ENCODE peak calls at places on chromosomes 4 and X, in eight cellular contexts. B, Z, L, R, S, G, K and Q are unnamed samples. For H3K4me1, the result is how much of the 10 kb centered on the place peaks cover.

GRCh38 chr4:101345271-101345595 is 2.1 kb downstream of the PPP3CA start:
- DNase-seq in L (no peak), B (no peak), G (no peak), K (no peak), R (no peak), S (peak), Z (peak), Q (no peak)

GRCh38 chrX:74453178-74453577 is 31.9 kb downstream of the SLC16A2 start:
- DNase-seq in K (no peak), S (no peak), Z (no peak), G (no peak), R (no peak), B (no peak), L (no peak), Q (no peak)

GRCh38 chr4:2352171-2352570 is 66.3 kb downstream of the ZFYVE28 start:
- DNase-seq in L (no peak), K (no peak), R (no peak), B (no peak), Z (no peak), S (no peak), G (no peak), Q (peak)

GRCh38 chr4:116796022-116796421 is 289.4 kb downstream of the TRAM1L1 start:
- DNase-seq in Z (no peak), L (no peak), S (no peak), R (no peak), B (no peak), G (no peak), K (no peak), Q (peak)

GRCh38 chrX:151889451-151889850 is 23.2 kb upstream of the MAGEA4 start:
- DNase-seq in B (no peak), K (no peak), G (no peak), S (no peak), R (no peak), L (no peak), Z (no peak), Q (no peak)

GRCh38 chr4:39166177-39166576 is 16.2 kb upstream of the WDR19 start:
- DNase-seq in Z (no peak), S (no peak), R (no peak), K (no peak), L (no peak), B (no peak), G (no peak), Q (no peak)

GRCh38 chrX:16123222-16123786 is at the start of gene GRPR:
- DNase-seq in B (peak), R (peak), K (peak), L (peak), S (peak), G (peak), Z (peak), Q (peak)

GRCh38 chrX:39298821-39299220 is 497.6 kb downstream of the MID1IP1 start:
- DNase-seq in L (no peak), S (no peak), R (no peak), G (no peak), B (no peak), K (no peak), Z (no peak), Q (no peak)

GRCh38 chrX:119427024-119427794 is 28.1 kb downstream of the SLC25A43 start:
- DNase-seq in S (no peak), K (peak), L (peak), B (peak), R (peak), Z (peak), G (no peak), Q (no peak)

GRCh38 chrX:40772290-40772689 is 36.9 kb upstream of the MED14 start:
- DNase-seq in R (no peak), G (no peak), S (no peak), B (no peak), Z (peak), L (peak), K (peak), Q (no peak)

GRCh38 chrX:10769165-10769564 is 148.8 kb upstream of the MID1 start:
- DNase-seq in G (peak), R (peak), S (peak), Z (peak), L (peak), B (peak), K (peak), Q (no peak)

GRCh38 chrX:152637649-152638442 is at the start of gene GABRQ:
- DNase-seq in K (peak), G (peak), B (peak), R (peak), L (peak), S (peak), Z (no peak), Q (peak)

GRCh38 chr4:8198206-8198905 is 734 bp upstream of the SH3TC1 start:
- DNase-seq in G (no peak), Z (no peak), S (no peak), L (no peak), B (no peak), R (no peak), K (no peak), Q (no peak)

GRCh38 chr4:151314509-151314908 is 10.9 kb downstream of the SH3D19 start:
- DNase-seq in K (no peak), S (no peak), Z (no peak), B (no peak), G (no peak), R (no peak), L (no peak), Q (no peak)

GRCh38 chr4:26873391-26874026 is 12.9 kb downstream of the STIM2 start:
- DNase-seq in S (no peak), L (no peak), Z (no peak), B (no peak), K (no peak), R (no peak), G (no peak), Q (no peak)

GRCh38 chr4:166091914-166092510 is 219.0 kb downstream of the TLL1 start:
- DNase-seq in B (peak), K (peak), R (peak), Z (peak), L (peak), G (peak), S (peak), Q (no peak)

GRCh38 chr4:103496800-103497199 is 223.0 kb downstream of the TACR3 start:
- DNase-seq in B (no peak), R (no peak), K (no peak), G (no peak), S (no peak), Z (no peak), L (no peak), Q (no peak)

GRCh38 chr4:21554036-21554435 is 394.5 kb downstream of the KCNIP4 start:
- DNase-seq in Z (no peak), L (no peak), R (no peak), B (no peak), G (no peak), S (no peak), K (no peak), Q (no peak)

GRCh38 chr4:76581276-76581675 is 146.2 kb downstream of the SHROOM3 start:
- DNase-seq in Z (no peak), B (no peak), G (no peak), K (no peak), R (no peak), S (peak), L (no peak), Q (no peak)

GRCh38 chr4:3285558-3286334 is 7.1 kb upstream of the RGS12 start:
- DNase-seq in Z (peak), L (peak), S (peak), G (no peak), K (peak), B (no peak), R (no peak), Q (no peak)

GRCh38 chr4:118398226-118399090 is 45.7 kb upstream of the PRSS12 start:
- DNase-seq in R (no peak), G (no peak), S (no peak), B (peak), K (no peak), Z (no peak), L (no peak), Q (no peak)

GRCh38 chr4:40662962-40663604 is 33.4 kb upstream of the RBM47 start:
- DNase-seq in G (no peak), S (peak), Z (peak), B (no peak), K (peak), R (no peak), L (peak), Q (no peak)

GRCh38 chr4:164716901-164717300 is 37.0 kb upstream of the SMIM31 start:
- DNase-seq in Z (no peak), K (no peak), G (no peak), R (no peak), L (no peak), S (no peak), B (no peak), Q (peak)

GRCh38 chr4:7059673-7060072 is 8.2 kb downstream of the GRPEL1 start:
- DNase-seq in B (no peak), L (no peak), Z (no peak), R (no peak), S (no peak), K (no peak), G (no peak), Q (no peak)

GRCh38 chrX:72060196-72060974 is 71.3 kb downstream of the RTL5 start:
- DNase-seq in Z (peak), K (no peak), G (peak), B (no peak), R (no peak), L (no peak), S (no peak), Q (peak)

GRCh38 chrX:8138252-8138651 is 32.8 kb downstream of the VCX2 start:
- DNase-seq in R (no peak), G (no peak), L (no peak), B (no peak), S (no peak), Z (no peak), K (no peak), Q (no peak)

GRCh38 chr4:15495621-15496020 is 25.9 kb downstream of the CC2D2A start:
- DNase-seq in S (no peak), K (peak), G (no peak), Z (no peak), R (no peak), B (no peak), L (no peak), Q (no peak)

GRCh38 chr4:100306018-100306417 is 115.8 kb upstream of the DDIT4L start:
- DNase-seq in L (no peak), K (peak), S (peak), R (no peak), G (no peak), Z (peak), B (no peak), Q (no peak)

GRCh38 chr4:34176609-34177008 is 2067.7 kb downstream of the ARAP2 start:
- DNase-seq in K (no peak), L (no peak), Z (no peak), S (no peak), G (no peak), R (no peak), B (no peak), Q (no peak)

GRCh38 chrX:17488036-17488435 is 113.0 kb downstream of the NHS start:
- DNase-seq in K (peak), R (no peak), S (peak), G (no peak), B (no peak), Z (peak), L (no peak), Q (no peak)

GRCh38 chr4:47824844-47825243 is 13.0 kb downstream of the CORIN start:
- DNase-seq in S (no peak), L (no peak), G (no peak), K (no peak), Z (no peak), B (no peak), R (no peak), Q (no peak)

GRCh38 chr4:23878912-23879732 is 10.7 kb downstream of the PPARGC1A start:
- DNase-seq in L (no peak), K (peak), Z (peak), G (no peak), S (no peak), R (no peak), B (no peak), Q (peak)

GRCh38 chr4:47198791-47199190 is 167.4 kb downstream of the GABRB1 start:
- DNase-seq in R (no peak), B (no peak), K (no peak), L (no peak), G (no peak), S (no peak), Z (no peak), Q (peak)

GRCh38 chr4:99998062-99998880 is 48.2 kb upstream of the H2AZ1 start:
- DNase-seq in B (peak), S (peak), Z (peak), K (peak), L (peak), R (no peak), G (no peak), Q (no peak)

GRCh38 chr4:186666252-186666651 is 57.4 kb downstream of the FAT1 start:
- DNase-seq in K (no peak), Z (peak), G (no peak), L (peak), S (no peak), R (no peak), B (no peak), Q (no peak)

GRCh38 chr4:39855909-39856512 is 121.7 kb downstream of the PDS5A start:
- DNase-seq in S (no peak), K (peak), B (no peak), Z (peak), L (peak), G (no peak), R (no peak), Q (no peak)

DNA sequence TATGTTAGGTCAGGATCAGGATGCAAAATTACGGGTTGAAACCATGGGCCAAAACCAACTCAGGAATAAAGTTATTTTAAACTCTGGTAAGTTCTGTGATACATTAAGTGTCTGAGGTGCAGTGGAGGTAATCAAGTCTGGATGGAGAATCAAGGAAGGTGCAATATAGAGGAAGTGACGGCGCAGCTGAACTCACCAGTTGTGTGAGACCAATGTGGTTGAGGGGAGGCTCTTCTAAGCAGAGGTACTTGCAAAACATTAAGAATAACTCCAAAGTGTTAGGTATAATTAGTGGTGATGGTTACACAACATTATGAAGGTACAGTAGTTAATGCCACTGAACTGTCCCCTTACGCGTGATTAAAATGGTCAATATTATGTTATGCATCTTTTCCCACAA is 19.7 kb downstream of the GAB3 start:
- DNase-seq in B (no peak), Z (no peak), S (no peak), L (no peak), K (no peak), G (no peak), R (no peak), Q (no peak)
- H3K4me1 ChIP-seq in B (under half), Z (under half), S (half or more), L (under half), K (half or more), G (under half), R (under half), Q (under half)

DNA sequence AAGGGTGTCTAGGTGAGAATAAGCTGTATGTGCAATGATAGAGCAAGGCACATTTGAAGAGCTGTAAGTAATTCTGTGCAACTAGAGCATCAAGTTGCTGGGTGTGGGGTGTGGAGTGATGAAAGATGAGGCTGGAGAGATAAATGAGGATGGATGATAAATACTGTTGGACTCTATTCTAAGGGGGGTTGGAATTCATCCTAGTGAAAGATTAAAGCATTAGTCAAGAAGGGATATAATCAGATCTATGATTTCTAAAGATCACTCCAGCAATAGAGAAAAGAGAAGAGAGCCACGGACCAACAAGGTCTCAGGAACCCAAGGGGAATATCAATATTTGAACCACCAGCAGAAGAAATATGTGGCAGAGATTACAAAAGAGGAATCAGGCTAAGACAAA is 415.0 kb upstream of the RPS6KA3 start:
- DNase-seq in Z (no peak), B (no peak), G (no peak), K (no peak), S (no peak), R (no peak), L (no peak), Q (no peak)
- H3K9ac ChIP-seq in Z (no peak), B (no peak), G (no peak), K (no peak), S (no peak), R (no peak), L (no peak), Q (no peak)

DNA sequence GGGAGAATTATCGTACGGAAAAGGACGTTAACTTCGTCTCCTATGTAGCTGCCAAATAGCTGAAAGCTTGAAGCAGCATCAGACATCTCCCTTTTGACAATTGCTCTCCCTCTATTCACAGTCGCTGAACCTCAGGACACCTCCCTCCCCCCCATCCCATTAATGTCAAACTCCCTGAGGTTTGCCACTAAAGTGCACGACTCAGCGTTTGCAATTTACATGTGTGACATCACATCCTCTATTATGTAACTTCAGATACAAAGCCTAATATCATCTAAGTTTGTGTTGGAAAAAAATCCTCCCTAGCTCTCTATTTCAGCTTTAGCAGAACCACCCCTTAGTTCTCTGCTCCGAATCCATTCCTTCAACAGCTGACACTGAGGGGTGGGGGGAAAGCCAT is 5.5 kb upstream of the NR3C2 start:
- DNase-seq in B (no peak), L (no peak), S (peak), G (no peak), R (no peak), Z (no peak), K (no peak), Q (no peak)
- H3K4me1 ChIP-seq in B (under half), L (under half), S (under half), G (under half), R (under half), Z (under half), K (under half), Q (under half)

GRCh38 chrX:78540171-78540570 is 119.0 kb downstream of the RTL3 start:
- DNase-seq in L (no peak), K (no peak), S (no peak), G (no peak), Z (no peak), B (no peak), R (no peak), Q (no peak)
- H3K9ac ChIP-seq in L (no peak), K (no peak), S (no peak), G (no peak), Z (no peak), B (no peak), R (no peak), Q (no peak)

GRCh38 chr4:156971168-156971601 is 414 bp downstream of the PDGFC start:
- DNase-seq in R (no peak), G (no peak), L (no peak), K (no peak), Z (no peak), B (no peak), S (no peak), Q (peak)

GRCh38 chr4:156970501-156971167 is 965 bp downstream of the PDGFC start:
- DNase-seq in G (peak), Z (peak), S (peak), L (peak), B (peak), R (no peak), K (no peak), Q (peak)

GRCh38 chr4:156974264-156974663 is 2.7 kb upstream of the PDGFC start:
- DNase-seq in R (no peak), L (peak), G (no peak), S (peak), B (no peak), Z (peak), K (peak), Q (no peak)

GRCh38 chr4:156971623-156972369 is at the start of gene PDGFC:
- DNase-seq in S (peak), R (peak), B (peak), G (peak), Z (peak), K (peak), L (peak), Q (peak)

DNA sequence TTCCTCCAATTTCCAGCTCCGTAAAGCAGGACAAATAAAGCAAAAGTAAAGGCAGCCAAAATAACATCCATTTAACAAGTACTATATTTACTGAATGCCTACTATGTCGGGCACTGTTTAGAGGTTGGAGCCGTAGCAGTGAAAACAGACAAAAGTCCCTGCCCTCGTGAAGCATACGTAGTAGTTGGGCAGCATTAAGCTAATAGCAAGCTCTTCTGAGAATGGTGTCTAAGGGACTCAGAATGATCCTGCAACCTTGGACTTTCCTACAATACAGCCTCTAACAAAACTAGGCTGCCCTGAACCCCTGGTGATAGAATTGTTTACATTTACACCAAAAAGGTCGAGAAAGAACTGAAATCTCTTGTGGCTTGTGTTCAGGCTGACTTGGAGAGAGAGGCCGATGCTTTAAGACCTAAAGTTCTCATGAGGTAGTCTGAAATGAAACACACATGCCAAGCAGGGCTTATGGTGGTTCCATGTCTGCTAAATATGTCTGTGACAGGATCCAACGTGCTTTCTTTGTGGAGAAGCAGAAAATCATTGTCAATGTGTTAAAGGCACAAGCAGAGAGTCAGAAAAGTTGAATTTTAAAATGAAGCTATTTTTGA is 876 bp upstream of the PDGFC start:
- DNase-seq in L (no peak), G (no peak), Z (peak), K (no peak), R (no peak), B (peak), S (no peak), Q (peak)
- H3K4me1 ChIP-seq in L (under half), G (under half), Z (under half), K (half or more), R (under half), B (under half), S (half or more), Q (under half)

DNA sequence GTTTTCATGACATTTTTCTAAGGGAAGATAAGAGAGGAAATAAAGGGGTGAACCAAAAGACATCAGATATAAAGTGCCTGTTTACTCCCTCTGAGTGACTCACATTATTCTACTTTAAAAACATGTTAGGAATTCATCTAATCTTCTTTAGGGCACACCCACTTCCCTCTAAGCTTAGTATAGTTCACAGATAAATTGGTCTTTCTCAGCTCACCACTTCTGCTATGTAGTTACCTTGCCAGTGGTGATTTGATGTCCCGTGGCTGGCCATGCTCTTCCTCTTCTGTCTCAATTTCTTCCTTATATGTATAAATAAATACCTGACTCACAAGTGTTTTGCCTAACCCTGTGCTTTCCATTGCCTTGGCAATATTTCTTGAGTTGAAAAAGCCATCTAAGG is 96.8 kb downstream of the PDLIM5 start:
- DNase-seq in G (no peak), B (no peak), R (no peak), S (peak), L (peak), Z (peak), K (peak), Q (no peak)
- H3K9ac ChIP-seq in G (no peak), B (no peak), R (no peak), S (peak), L (no peak), Z (no peak), K (peak), Q (no peak)